ENCODE peak calls at places on chromosomes 5 and 9, in seven cellular contexts. S is GM13977; W is A549; Q is stimulated activated naive B cell treated with anti-CD40 and anti-IgM and Interleukin-4, amounts not matched to agents 10 μg/mL and 1 μg/mL and 100 μg/mL, for 72 hours; C is sigmoid colon; E is OCI-M1; R is activated CD4-positive, alpha-beta T cell treated with anti-CD3 and anti-CD28 coated beads for 48 hours. N is an unnamed sample.

GRCh38 chr5:126471875-126472537 is 48.8 kb downstream of the GRAMD2B start:
- DNase-seq in R (no peak), C (no peak), W (no peak), E (no peak), Q (no peak), S (no peak), N (no peak)

GRCh38 chr5:113900831-113901230 is 387.3 kb downstream of the YTHDC2 start:
- DNase-seq in C (no peak), R (no peak), E (no peak), Q (no peak), S (no peak), W (no peak), N (no peak)

GRCh38 chr9:132192728-132193127 is 30.9 kb downstream of the NTNG2 start:
- DNase-seq in C (no peak), E (no peak), R (no peak), Q (no peak), S (no peak), W (no peak), N (no peak)

GRCh38 chr9:31304576-31304975 is 1079.9 kb upstream of the ACO1 start:
- DNase-seq in R (no peak), Q (no peak), W (no peak), E (no peak), C (no peak), S (no peak), N (no peak)

GRCh38 chr5:912356-913091 is 19.8 kb downstream of the TRIP13 start:
- DNase-seq in W (peak; percentile 96), S (no peak), R (peak; percentile 88), Q (no peak), E (no peak), C (no peak), N (no peak)

GRCh38 chr9:133799106-133799505 is 61.0 kb upstream of the SARDH start:
- DNase-seq in Q (no peak), S (no peak), W (no peak), R (no peak), E (no peak), C (no peak), N (no peak)

GRCh38 chr5:10602031-10602806 is 38.3 kb downstream of the ANKRD33B start:
- DNase-seq in S (no peak), W (no peak), C (no peak), Q (no peak), E (peak; percentile 93), R (no peak), N (no peak)

GRCh38 chr5:157902440-157903116 is 43.6 kb upstream of the CLINT1 start:
- DNase-seq in S (no peak), W (no peak), C (no peak), R (no peak), E (no peak), Q (no peak), N (no peak)

GRCh38 chr5:90473321-90474234 is 993 bp downstream of the MBLAC2 start:
- DNase-seq in Q (peak; percentile 5), S (peak; percentile 23), C (no peak), R (peak; percentile 40), W (peak; percentile 14), E (peak; percentile 73), N (no peak)

GRCh38 chr9:133423216-133423615 is 1.0 kb downstream of the ADAMTS13 start:
- DNase-seq in W (no peak), S (no peak), E (no peak), Q (no peak), R (no peak), C (no peak), N (no peak)

GRCh38 chr5:54619732-54620582 is 102.4 kb downstream of the SNX18 start:
- DNase-seq in W (no peak), Q (no peak), R (no peak), C (no peak), S (no peak), E (peak; percentile 14), N (no peak)